ENCODE peak calls at places on chromosomes 12 and 14, in six cellular contexts. C is HS-5, Q is GM04504, X is left cardiac atrium, Z is amniotic epithelial cell, E is left ventricle myocardium inferior. O is an unnamed sample.

GRCh38 chr12:122471324-122472226 is 29.2 kb downstream of the ZCCHC8 start:
- DNase-seq in E (no peak), C (peak), Q (peak), Z (peak), X (no peak), O (no peak)

GRCh38 chr12:53207042-53207441 is at the start of gene ITGB7:
- DNase-seq in E (no peak), Z (no peak), C (no peak), Q (no peak), X (no peak), O (no peak)

GRCh38 chr14:105858676-105859025 is 332.3 kb downstream of the TMEM121 start:
- DNase-seq in Q (no peak), C (no peak), E (peak), X (peak), Z (no peak), O (peak)

GRCh38 chr12:77630341-77630740 is 200.4 kb upstream of the NAV3 start:
- DNase-seq in C (no peak), Q (no peak), E (no peak), Z (peak), X (no peak), O (no peak)

GRCh38 chr14:66011855-66012254 is 474.3 kb upstream of the CCDC196 start:
- DNase-seq in E (no peak), Q (no peak), Z (no peak), X (no peak), C (no peak), O (no peak)

GRCh38 chr12:51798507-51798906 is 50.0 kb downstream of the FIGNL2 start:
- DNase-seq in X (no peak), Z (no peak), C (no peak), E (no peak), Q (no peak), O (no peak)

GRCh38 chr12:1474059-1474537 is 120.3 kb downstream of the FBXL14 start:
- DNase-seq in X (no peak), C (peak), Q (peak), Z (peak), E (no peak), O (no peak)

GRCh38 chr12:105705765-105706164 is 375.3 kb downstream of the C12orf75 start:
- DNase-seq in X (peak), C (no peak), Z (peak), Q (peak), E (no peak), O (peak)

GRCh38 chr12:3187846-3188755 is 110.9 kb downstream of the TSPAN9 start:
- DNase-seq in E (no peak), C (no peak), Q (no peak), Z (no peak), X (no peak), O (no peak)

GRCh38 chr14:104118006-104118844 is 20.2 kb upstream of the KIF26A start:
- DNase-seq in X (peak), C (no peak), Z (no peak), E (peak), Q (no peak), O (peak)

GRCh38 chr14:89283327-89284060 is 133.5 kb downstream of the FOXN3 start:
- DNase-seq in Q (no peak), C (no peak), X (no peak), Z (no peak), E (no peak), O (no peak)

GRCh38 chr14:28301179-28301578 is 465.4 kb upstream of the FOXG1 start:
- DNase-seq in C (no peak), X (no peak), Z (no peak), E (no peak), Q (no peak), O (no peak)

GRCh38 chr12:120614873-120615272 is 25.6 kb upstream of the CABP1 start:
- DNase-seq in Q (no peak), E (no peak), C (no peak), Z (no peak), X (no peak), O (no peak)

GRCh38 chr12:102534899-102535298 is 54.5 kb upstream of the IGF1 start:
- DNase-seq in Z (no peak), C (no peak), X (no peak), Q (no peak), E (no peak), O (no peak)

GRCh38 chr14:50928002-50928635 is 16.2 kb downstream of the PYGL start:
- DNase-seq in X (no peak), E (no peak), Q (peak), C (peak), Z (peak), O (no peak)

GRCh38 chr12:89671469-89671868 is 37.2 kb downstream of the ATP2B1 start:
- DNase-seq in Z (peak), X (no peak), E (no peak), Q (peak), C (peak), O (no peak)

GRCh38 chr12:130281157-130281799 is 56.4 kb upstream of the PIWIL1 start:
- DNase-seq in X (peak), E (no peak), Q (no peak), C (no peak), Z (no peak), O (peak)

GRCh38 chr12:29072631-29073030 is 76.4 kb upstream of the FAR2 start:
- DNase-seq in X (no peak), Q (no peak), C (no peak), E (no peak), Z (no peak), O (no peak)

GRCh38 chr14:89855961-89856360 is 98.6 kb downstream of the EFCAB11 start:
- DNase-seq in Z (peak), Q (peak), C (peak), X (no peak), E (no peak), O (no peak)